ENCODE peak calls at places on chromosomes 2 and 18, in five cellular contexts. T is endothelial cell, O is activated T-cell treated with anti-CD3 and anti-CD28 coated beads for 1 hour, G is BE2C, W is NCI-H1417 treated with DMSO at 0.1 percent for 48 hours. J is an unnamed sample.

GRCh38 chr2:241031436-241032165 is 33.2 kb downstream of the SNED1 start:
- DNase-seq in G (no peak), W (no peak), T (no peak), O (no peak), J (no peak)

GRCh38 chr2:18521084-18521483 is 39.4 kb downstream of the RDH14 start:
- DNase-seq in W (no peak), O (no peak), G (no peak), T (no peak), J (no peak)

GRCh38 chr2:131122496-131122895 is 17.4 kb downstream of the PLEKHB2 start:
- DNase-seq in W (no peak), O (no peak), G (no peak), T (no peak), J (no peak)

GRCh38 chr2:72788756-72789155 is 37.1 kb downstream of the EXOC6B start:
- DNase-seq in W (no peak), G (no peak), T (no peak), O (no peak), J (no peak)

GRCh38 chr2:100178085-100178788 is 35.8 kb upstream of the AFF3 start:
- DNase-seq in W (no peak), G (peak), T (peak), O (no peak), J (no peak)

GRCh38 chr2:176278927-176279326 is 9.7 kb downstream of the MTX2 start:
- DNase-seq in T (no peak), O (no peak), G (no peak), W (no peak), J (no peak)

GRCh38 chr2:112706170-112706664 is 14.6 kb upstream of the NT5DC4 start:
- DNase-seq in O (no peak), T (no peak), W (no peak), G (no peak), J (no peak)

GRCh38 chr18:33034941-33035340 is 262.1 kb upstream of the KLHL14 start:
- DNase-seq in G (no peak), W (no peak), T (no peak), O (no peak), J (no peak)

GRCh38 chr2:219596954-219597551 is 604 bp upstream of the STK11IP start:
- DNase-seq in G (no peak), O (no peak), T (no peak), W (no peak), J (no peak)

GRCh38 chr18:46497129-46497528 is 159.9 kb downstream of the LOXHD1 start:
- DNase-seq in T (peak), G (no peak), O (peak), W (no peak), J (no peak)

GRCh38 chr2:173159794-173160463 is 84.3 kb downstream of the MAP3K20 start:
- DNase-seq in T (no peak), O (no peak), W (no peak), G (no peak), J (no peak)

GRCh38 chr2:96806468-96807126 is 9.5 kb upstream of the CNNM3 start:
- DNase-seq in T (no peak), W (no peak), G (no peak), O (peak), J (no peak)

GRCh38 chr2:213216461-213216860 is 65.0 kb upstream of the IKZF2 start:
- DNase-seq in G (no peak), O (no peak), W (no peak), T (no peak), J (no peak)

GRCh38 chr18:43571078-43571689 is 293.9 kb upstream of the SYT4 start:
- DNase-seq in G (peak), W (peak), O (no peak), T (peak), J (peak)

GRCh38 chr18:46344416-46345180 is 240.4 kb downstream of the HAUS1 start:
- DNase-seq in T (no peak), W (no peak), O (no peak), G (no peak), J (no peak)

GRCh38 chr2:70087703-70088507 is 628 bp downstream of the PCBP1 start:
- DNase-seq in G (peak), W (no peak), O (no peak), T (peak), J (no peak)

GRCh38 chr2:233674995-233675394 is 3.3 kb downstream of the UGT1A9 start:
- DNase-seq in G (no peak), W (no peak), O (no peak), T (no peak), J (no peak)

J was measured in NCI-H2081 treated with DMSO at 0.1 percent for 48 hours.